ENCODE peak calls at places on chromosomes 2 and 18, in four cellular contexts. One of them, this sample, is unnamed.

GRCh38 chr2:30958571-30959220 is 151.4 kb upstream of the CAPN13 start:
- DNase-seq in Panc1: no peak
- DNase-seq in K562: no peak
- DNase-seq in HepG2: no peak
- DNase-seq in this sample: no peak

GRCh38 chr2:1707771-1708351 is 36.5 kb downstream of the PXDN start:
- DNase-seq in Panc1: no peak
- DNase-seq in K562: no peak
- DNase-seq in HepG2: no peak
- DNase-seq in this sample: no peak

GRCh38 chr18:4106407-4107033 is 348.6 kb downstream of the DLGAP1 start:
- DNase-seq in Panc1: peak
- DNase-seq in K562: peak
- DNase-seq in HepG2: peak
- DNase-seq in this sample: peak

GRCh38 chr2:184444217-184444616 is 154.1 kb upstream of the ZNF804A start:
- DNase-seq in Panc1: no peak
- DNase-seq in K562: no peak
- DNase-seq in HepG2: no peak
- DNase-seq in this sample: no peak

GRCh38 chr2:135004005-135004746 is 43.1 kb downstream of the MAP3K19 start:
- DNase-seq in Panc1: peak
- DNase-seq in K562: peak
- DNase-seq in HepG2: peak
- DNase-seq in this sample: peak

GRCh38 chr2:85792783-85793441 is 39.1 kb downstream of the ATOH8 start:
- DNase-seq in Panc1: no peak
- DNase-seq in K562: no peak
- DNase-seq in HepG2: no peak
- DNase-seq in this sample: no peak

GRCh38 chr2:148901142-148901541 is 26.1 kb downstream of the KIF5C start:
- DNase-seq in Panc1: no peak
- DNase-seq in K562: no peak
- DNase-seq in HepG2: no peak
- DNase-seq in this sample: no peak

GRCh38 chr2:232240896-232241295 is 137.7 kb upstream of the ALPP start:
- DNase-seq in Panc1: no peak
- DNase-seq in K562: no peak
- DNase-seq in HepG2: no peak
- DNase-seq in this sample: no peak

GRCh38 chr18:69494841-69495240 is 94.2 kb downstream of the DOK6 start:
- DNase-seq in Panc1: no peak
- DNase-seq in K562: no peak
- DNase-seq in HepG2: no peak
- DNase-seq in this sample: no peak
- TF ChIP-seq TCF7L2 in Panc1: no peak
- TF ChIP-seq TCF7L2 in K562: no peak
- TF ChIP-seq TCF7L2 in HepG2: no peak
- TF ChIP-seq TCF7L2 in this sample: no peak

GRCh38 chr18:13804305-13804704 is 19.6 kb upstream of the MC5R start:
- DNase-seq in Panc1: no peak
- DNase-seq in K562: no peak
- DNase-seq in HepG2: no peak
- DNase-seq in this sample: no peak

GRCh38 chr18:13801260-13801601 is 22.7 kb upstream of the MC5R start:
- DNase-seq in Panc1: no peak
- DNase-seq in K562: no peak
- DNase-seq in HepG2: no peak
- DNase-seq in this sample: no peak

GRCh38 chr18:13799396-13799795 is 24.6 kb upstream of the MC5R start:
- DNase-seq in Panc1: no peak
- DNase-seq in K562: no peak
- DNase-seq in HepG2: no peak
- DNase-seq in this sample: no peak

GRCh38 chr18:13797157-13797611 is 26.8 kb upstream of the MC5R start:
- DNase-seq in Panc1: no peak
- DNase-seq in K562: no peak
- DNase-seq in HepG2: peak
- DNase-seq in this sample: no peak

DNA sequence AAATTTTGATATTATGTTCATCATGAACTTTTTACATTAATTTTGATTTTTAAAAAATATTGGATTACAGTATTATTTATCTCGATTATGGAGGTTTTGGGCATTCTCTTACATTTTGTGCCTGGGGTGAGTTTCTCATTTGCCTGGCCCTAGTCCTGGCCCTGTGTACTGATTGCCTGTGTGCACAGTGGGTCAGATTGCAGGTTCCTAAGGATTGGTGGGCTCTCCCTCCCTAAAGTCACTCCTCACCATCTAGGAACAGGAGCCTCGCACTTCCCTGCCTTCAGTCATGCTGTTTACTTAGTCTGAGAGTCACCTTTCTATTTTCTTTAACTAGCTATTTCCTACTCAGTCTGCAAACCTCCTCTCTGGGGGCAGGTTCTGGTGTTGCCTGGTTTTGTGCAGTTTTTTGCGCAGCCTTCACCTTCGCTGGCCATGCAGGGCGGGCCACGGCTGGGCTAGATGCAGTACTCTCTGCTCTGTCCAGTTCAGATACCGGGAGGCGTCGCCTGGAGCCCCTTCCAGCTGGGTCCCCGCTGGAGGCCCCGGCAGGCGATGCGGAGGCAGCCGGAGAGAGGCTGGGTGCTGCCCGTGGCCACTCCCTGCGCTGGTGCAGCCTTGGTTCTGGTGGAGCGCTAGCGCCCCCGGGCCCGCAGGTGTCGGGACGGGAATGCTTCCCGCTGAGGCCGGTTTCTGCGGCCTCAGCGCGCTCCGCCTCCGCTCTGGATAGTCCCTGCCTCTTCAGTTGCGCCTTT is 23.3 kb upstream of the MC5R start:
- DNase-seq in Panc1: no peak
- DNase-seq in K562: peak
- DNase-seq in HepG2: peak
- DNase-seq in this sample: peak
- TF ChIP-seq TCF7L2 in Panc1: no peak
- TF ChIP-seq TCF7L2 in K562: no peak
- TF ChIP-seq TCF7L2 in HepG2: no peak
- TF ChIP-seq TCF7L2 in this sample: no peak

DNA sequence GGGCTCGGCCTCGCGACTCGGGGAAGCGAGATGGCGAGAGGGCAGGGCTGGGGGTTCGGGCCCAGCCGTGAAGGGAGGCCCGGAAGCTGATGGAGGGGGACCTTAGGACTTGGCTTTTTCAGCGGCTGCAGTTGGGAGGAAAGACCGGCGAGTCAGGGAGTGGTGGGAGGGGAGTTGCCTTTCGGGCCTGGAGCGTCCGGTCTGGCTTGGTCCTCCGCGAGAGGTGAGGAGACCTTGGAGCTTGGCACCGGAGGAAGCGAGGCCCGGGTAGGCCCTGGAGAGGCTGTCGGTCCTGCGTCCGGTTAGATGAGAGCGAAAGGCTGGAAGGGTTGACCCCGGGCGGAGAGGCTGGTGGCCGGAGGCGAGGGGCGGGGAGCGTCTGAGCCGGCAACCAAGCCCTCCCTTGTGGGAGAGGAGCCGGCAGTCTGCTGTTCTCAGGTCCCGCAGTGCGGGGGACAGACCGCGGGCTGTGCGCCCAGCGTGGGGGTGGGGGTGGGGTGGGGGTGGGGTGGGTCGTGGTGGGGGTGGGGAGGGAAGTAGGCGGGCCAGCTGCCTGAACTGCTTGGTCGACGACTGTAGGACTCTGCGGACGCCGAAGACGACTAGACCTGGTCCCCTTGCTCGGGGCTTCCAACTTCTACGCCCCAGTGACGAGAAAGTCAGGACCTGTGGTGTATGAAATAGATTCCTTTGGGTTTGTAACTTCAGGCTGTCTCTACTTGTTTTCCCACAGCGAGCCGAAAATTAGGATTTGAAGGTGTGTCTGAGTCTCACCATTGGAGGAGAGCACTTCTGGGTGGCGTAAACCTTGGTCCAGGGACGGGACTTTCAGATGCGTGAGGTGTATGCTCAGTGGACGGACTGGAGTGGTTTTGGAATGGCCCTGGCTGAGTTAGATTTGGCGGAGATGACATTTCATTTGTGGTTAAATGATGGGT is 991 bp downstream of the BIRC6 start:
- DNase-seq in Panc1: no peak
- DNase-seq in K562: peak
- DNase-seq in HepG2: peak
- DNase-seq in this sample: peak
- TF ChIP-seq TCF7L2 in Panc1: peak
- TF ChIP-seq TCF7L2 in K562: no peak
- TF ChIP-seq TCF7L2 in HepG2: no peak
- TF ChIP-seq TCF7L2 in this sample: no peak

DNA sequence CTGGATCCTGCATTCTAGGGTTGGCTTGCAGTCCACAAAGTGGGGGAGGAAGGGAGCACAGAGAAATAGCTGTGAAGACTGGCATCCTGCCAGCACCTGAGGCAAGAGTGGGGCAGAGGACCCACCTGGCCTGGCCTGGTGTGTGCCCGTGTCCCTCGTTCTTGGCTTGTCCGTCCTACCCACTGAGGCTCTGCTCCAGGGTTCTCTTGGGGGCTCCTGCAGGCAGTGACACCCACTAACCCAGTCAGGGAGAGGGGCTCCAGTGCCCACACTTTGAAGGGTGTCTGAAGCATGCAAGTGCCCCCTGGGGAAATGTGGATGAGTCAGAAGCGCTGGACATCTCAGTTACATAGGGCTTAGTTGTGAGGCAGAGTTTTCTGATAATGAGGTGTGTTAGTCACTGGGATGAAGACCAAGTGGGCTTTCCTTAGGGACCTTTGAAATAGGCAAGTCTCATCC is 79.4 kb downstream of the SLC4A3 start:
- DNase-seq in Panc1: no peak
- DNase-seq in K562: no peak
- DNase-seq in HepG2: no peak
- DNase-seq in this sample: peak
- TF ChIP-seq TCF7L2 in Panc1: no peak
- TF ChIP-seq TCF7L2 in K562: no peak
- TF ChIP-seq TCF7L2 in HepG2: no peak
- TF ChIP-seq TCF7L2 in this sample: no peak

DNA sequence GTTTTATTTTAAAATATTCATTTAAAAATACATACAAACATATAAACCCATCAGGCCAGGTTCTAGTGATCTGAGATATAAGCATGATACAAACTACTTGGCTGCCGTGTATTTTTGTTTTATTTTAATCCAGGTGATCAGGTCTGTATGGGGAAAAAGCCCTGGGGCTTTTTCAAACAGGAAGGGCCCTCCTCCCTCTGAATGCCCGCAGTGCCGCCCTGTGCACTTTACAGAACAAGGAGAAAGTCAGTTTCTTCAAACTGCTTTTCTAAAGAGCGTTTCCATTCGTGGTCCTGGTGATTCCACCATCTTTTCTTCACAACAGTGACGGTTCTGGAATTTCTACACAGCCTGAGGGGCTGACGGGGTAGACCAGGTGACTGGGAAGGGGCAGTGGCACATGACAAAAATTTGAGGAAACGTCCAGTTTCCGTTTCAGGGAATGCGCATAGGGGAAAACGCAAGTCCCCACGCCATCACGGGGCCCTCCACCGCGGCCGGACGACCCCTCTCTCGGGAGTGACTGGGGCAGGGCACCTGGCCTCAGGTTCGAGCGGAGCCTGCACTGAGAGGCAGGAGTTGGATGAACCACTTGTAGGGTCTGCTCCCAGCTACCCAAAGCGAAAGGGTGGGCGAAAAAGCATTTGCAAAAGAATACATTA is 1.1 kb upstream of the SPTBN1 start:
- DNase-seq in Panc1: no peak
- DNase-seq in K562: no peak
- DNase-seq in HepG2: peak
- DNase-seq in this sample: no peak
- TF ChIP-seq TCF7L2 in Panc1: no peak
- TF ChIP-seq TCF7L2 in K562: no peak
- TF ChIP-seq TCF7L2 in HepG2: no peak
- TF ChIP-seq TCF7L2 in this sample: no peak

DNA sequence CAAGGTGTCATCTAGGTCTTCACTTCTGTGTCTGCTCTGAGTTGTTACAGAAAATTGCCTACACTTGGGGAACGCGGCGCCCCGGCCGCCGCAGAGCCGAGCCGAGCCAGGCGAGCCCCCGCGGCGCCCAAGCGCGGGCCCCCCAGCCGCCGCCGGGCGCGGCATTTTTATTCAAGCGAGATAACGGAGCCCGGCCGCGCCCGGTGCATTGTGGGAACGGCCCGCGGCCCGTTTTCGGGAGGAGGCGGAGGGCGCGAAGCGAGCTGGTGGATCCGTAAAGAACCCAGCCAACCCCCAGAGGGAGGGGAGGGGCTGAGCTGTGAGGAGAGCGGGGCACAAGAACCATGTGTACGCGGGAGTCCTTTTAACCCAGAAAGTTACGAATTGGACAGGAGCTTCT is 191.8 kb downstream of the FTCDNL1 start:
- DNase-seq in Panc1: no peak
- DNase-seq in K562: peak
- DNase-seq in HepG2: no peak
- DNase-seq in this sample: no peak
- TF ChIP-seq TCF7L2 in Panc1: no peak
- TF ChIP-seq TCF7L2 in K562: no peak
- TF ChIP-seq TCF7L2 in HepG2: no peak
- TF ChIP-seq TCF7L2 in this sample: no peak

GRCh38 chr2:190344275-190344827 is 962 bp downstream of the INPP1 start:
- DNase-seq in Panc1: peak
- DNase-seq in K562: no peak
- DNase-seq in HepG2: peak
- DNase-seq in this sample: no peak
- TF ChIP-seq TCF7L2 in Panc1: no peak
- TF ChIP-seq TCF7L2 in K562: no peak
- TF ChIP-seq TCF7L2 in HepG2: no peak
- TF ChIP-seq TCF7L2 in this sample: no peak

DNA sequence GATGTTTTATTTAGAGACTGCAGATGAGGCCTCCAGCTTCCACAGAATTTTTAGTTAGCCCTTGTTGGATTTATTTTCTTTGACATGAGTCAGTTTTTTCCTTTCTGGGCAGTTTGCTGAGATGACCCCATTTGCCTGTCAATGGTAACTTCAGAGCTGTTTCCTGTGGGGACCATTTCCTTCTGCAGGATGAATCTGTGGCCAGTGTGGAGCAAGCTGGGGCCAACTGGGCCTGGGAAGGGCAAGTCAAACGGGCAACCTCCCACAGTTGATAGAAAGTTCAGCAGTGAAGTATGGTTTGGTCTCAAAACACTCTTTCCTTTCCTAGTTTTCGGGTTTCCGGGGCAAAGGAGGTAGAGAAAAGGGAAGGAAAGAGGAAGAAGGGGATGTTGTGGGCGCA is 291.4 kb upstream of the NRP2 start:
- DNase-seq in Panc1: no peak
- DNase-seq in K562: no peak
- DNase-seq in HepG2: no peak
- DNase-seq in this sample: no peak
- TF ChIP-seq TCF7L2 in Panc1: no peak
- TF ChIP-seq TCF7L2 in K562: no peak
- TF ChIP-seq TCF7L2 in HepG2: no peak
- TF ChIP-seq TCF7L2 in this sample: no peak

This sample was measured in HCT116.